ENCODE peak calls at places on chromosome 9, in four cellular contexts. One of them, this sample, is unnamed.

GRCh38 chr9:5622019-5622418 is 6.9 kb upstream of the RIC1 start:
- DNase-seq in astrocyte of the spinal cord: peak
- DNase-seq in body of pancreas: no peak
- DNase-seq in NCI-H1105 treated with DMSO at 0.1 percent for 48 hours: no peak
- DNase-seq in this sample: no peak

GRCh38 chr9:613771-614347 is 227.6 kb upstream of the DMRT1 start:
- DNase-seq in NCI-H1105 treated with DMSO at 0.1 percent for 48 hours: peak
- DNase-seq in astrocyte of the spinal cord: peak
- DNase-seq in body of pancreas: peak
- DNase-seq in this sample: peak

GRCh38 chr9:127955294-127956015 is 17.8 kb upstream of the DPM2 start:
- DNase-seq in NCI-H1105 treated with DMSO at 0.1 percent for 48 hours: peak
- DNase-seq in astrocyte of the spinal cord: no peak
- DNase-seq in body of pancreas: peak
- DNase-seq in this sample: peak

GRCh38 chr9:88180084-88180765 is 42.0 kb upstream of the SPATA31C2 start:
- DNase-seq in astrocyte of the spinal cord: no peak
- DNase-seq in NCI-H1105 treated with DMSO at 0.1 percent for 48 hours: no peak
- DNase-seq in body of pancreas: no peak
- DNase-seq in this sample: no peak

GRCh38 chr9:126514037-126514821 is 99.5 kb upstream of the LMX1B start:
- DNase-seq in body of pancreas: peak
- DNase-seq in astrocyte of the spinal cord: no peak
- DNase-seq in NCI-H1105 treated with DMSO at 0.1 percent for 48 hours: peak
- DNase-seq in this sample: peak

GRCh38 chr9:133427658-133428348 is 5.6 kb downstream of the ADAMTS13 start:
- DNase-seq in NCI-H1105 treated with DMSO at 0.1 percent for 48 hours: no peak
- DNase-seq in astrocyte of the spinal cord: no peak
- DNase-seq in body of pancreas: no peak
- DNase-seq in this sample: no peak

GRCh38 chr9:96868709-96869108 is 14.4 kb upstream of the ZNF782 start:
- DNase-seq in NCI-H1105 treated with DMSO at 0.1 percent for 48 hours: no peak
- DNase-seq in body of pancreas: peak
- DNase-seq in astrocyte of the spinal cord: no peak
- DNase-seq in this sample: no peak

GRCh38 chr9:35820076-35820475 is 5.2 kb upstream of the HINT2 start:
- DNase-seq in astrocyte of the spinal cord: peak
- DNase-seq in body of pancreas: no peak
- DNase-seq in NCI-H1105 treated with DMSO at 0.1 percent for 48 hours: no peak
- DNase-seq in this sample: no peak

GRCh38 chr9:82790868-82791267 is 272.1 kb downstream of the RASEF start:
- DNase-seq in body of pancreas: no peak
- DNase-seq in astrocyte of the spinal cord: no peak
- DNase-seq in NCI-H1105 treated with DMSO at 0.1 percent for 48 hours: no peak
- DNase-seq in this sample: no peak

GRCh38 chr9:88437210-88438146 is 49.2 kb downstream of the SPIN1 start:
- DNase-seq in NCI-H1105 treated with DMSO at 0.1 percent for 48 hours: no peak
- DNase-seq in astrocyte of the spinal cord: no peak
- DNase-seq in body of pancreas: no peak
- DNase-seq in this sample: no peak

GRCh38 chr9:134939080-134939733 is 21.5 kb upstream of the FCN1 start:
- DNase-seq in NCI-H1105 treated with DMSO at 0.1 percent for 48 hours: no peak
- DNase-seq in body of pancreas: no peak
- DNase-seq in astrocyte of the spinal cord: no peak
- DNase-seq in this sample: no peak

GRCh38 chr9:118891213-118891612 is 478.0 kb downstream of the BRINP1 start:
- DNase-seq in astrocyte of the spinal cord: no peak
- DNase-seq in NCI-H1105 treated with DMSO at 0.1 percent for 48 hours: no peak
- DNase-seq in body of pancreas: no peak
- DNase-seq in this sample: no peak

GRCh38 chr9:132776268-132776667 is 101.8 kb downstream of the AK8 start:
- DNase-seq in NCI-H1105 treated with DMSO at 0.1 percent for 48 hours: no peak
- DNase-seq in astrocyte of the spinal cord: no peak
- DNase-seq in body of pancreas: no peak
- DNase-seq in this sample: no peak

GRCh38 chr9:77015291-77016048 is 4.0 kb upstream of the FOXB2 start:
- DNase-seq in NCI-H1105 treated with DMSO at 0.1 percent for 48 hours: peak
- DNase-seq in body of pancreas: no peak
- DNase-seq in astrocyte of the spinal cord: no peak
- DNase-seq in this sample: no peak

GRCh38 chr9:121309833-121310425 is 42.0 kb downstream of the GSN start:
- DNase-seq in body of pancreas: no peak
- DNase-seq in astrocyte of the spinal cord: no peak
- DNase-seq in NCI-H1105 treated with DMSO at 0.1 percent for 48 hours: no peak
- DNase-seq in this sample: no peak

GRCh38 chr9:37618817-37619216 is 26.4 kb upstream of the TOMM5 start:
- DNase-seq in NCI-H1105 treated with DMSO at 0.1 percent for 48 hours: no peak
- DNase-seq in body of pancreas: no peak
- DNase-seq in astrocyte of the spinal cord: peak
- DNase-seq in this sample: no peak

GRCh38 chr9:136791466-136792276 is 527 bp downstream of the TMEM141 start:
- DNase-seq in NCI-H1105 treated with DMSO at 0.1 percent for 48 hours: peak
- DNase-seq in astrocyte of the spinal cord: peak
- DNase-seq in body of pancreas: peak
- DNase-seq in this sample: peak

GRCh38 chr9:68775003-68775730 is 70.1 kb downstream of the PIP5K1B start:
- DNase-seq in astrocyte of the spinal cord: no peak
- DNase-seq in body of pancreas: no peak
- DNase-seq in NCI-H1105 treated with DMSO at 0.1 percent for 48 hours: no peak
- DNase-seq in this sample: no peak